ENCODE peak calls at places on chromosomes 12 and 14, in four cellular contexts. S is stomach, V is IMR-90, B is kidney. K is an unnamed sample. For H3K4me1, the result is how much of the 10 kb centered on the place peaks cover.

GRCh38 chr14:89365071-89365801 is 51.8 kb downstream of the FOXN3 start:
- DNase-seq in S (peak), V (peak), B (no peak), K (no peak)

GRCh38 chr12:48615681-48616080 is 45.8 kb upstream of the LALBA start:
- DNase-seq in S (no peak), V (no peak), B (no peak), K (no peak)

GRCh38 chr12:100329800-100330199 is 27.1 kb upstream of the SLC17A8 start:
- DNase-seq in S (no peak), V (no peak), B (no peak), K (no peak)

GRCh38 chr12:3294481-3294911 is 196.5 kb upstream of the PRMT8 start:
- DNase-seq in S (no peak), V (no peak), B (no peak), K (no peak)

GRCh38 chr14:85443001-85443400 is 86.9 kb upstream of the FLRT2 start:
- DNase-seq in S (no peak), V (peak), B (no peak), K (no peak)

GRCh38 chr14:33186656-33187055 is 248.0 kb downstream of the NPAS3 start:
- DNase-seq in S (no peak), V (no peak), B (no peak), K (no peak)

GRCh38 chr12:114213055-114213561 is 192.8 kb downstream of the TBX5 start:
- DNase-seq in S (no peak), V (no peak), B (no peak), K (no peak)

GRCh38 chr12:2384533-2385328 is 331.9 kb downstream of the CACNA1C start:
- DNase-seq in S (no peak), V (peak), B (no peak), K (no peak)

GRCh38 chr12:132955094-132955932 is 793 bp downstream of the ZNF605 start:
- DNase-seq in S (peak), V (peak), B (no peak), K (peak)

GRCh38 chr14:94617366-94617941 is 5.3 kb downstream of the SERPINA3 start:
- DNase-seq in S (no peak), V (no peak), B (no peak), K (no peak)

GRCh38 chr14:94613720-94614644 is 1.8 kb downstream of the SERPINA3 start:
- DNase-seq in S (no peak), V (no peak), B (no peak), K (no peak)

GRCh38 chr14:94615254-94615653 is 3.1 kb downstream of the SERPINA3 start:
- DNase-seq in S (no peak), V (no peak), B (no peak), K (no peak)

GRCh38 chr14:94614802-94615201 is 2.6 kb downstream of the SERPINA3 start:
- DNase-seq in S (no peak), V (no peak), B (no peak), K (no peak)

GRCh38 chr14:94615823-94616570 is 3.8 kb downstream of the SERPINA3 start:
- DNase-seq in S (no peak), V (no peak), B (no peak), K (no peak)
- H3K4me1 ChIP-seq in S (under half), V (under half), B (under half), K (under half)

DNA sequence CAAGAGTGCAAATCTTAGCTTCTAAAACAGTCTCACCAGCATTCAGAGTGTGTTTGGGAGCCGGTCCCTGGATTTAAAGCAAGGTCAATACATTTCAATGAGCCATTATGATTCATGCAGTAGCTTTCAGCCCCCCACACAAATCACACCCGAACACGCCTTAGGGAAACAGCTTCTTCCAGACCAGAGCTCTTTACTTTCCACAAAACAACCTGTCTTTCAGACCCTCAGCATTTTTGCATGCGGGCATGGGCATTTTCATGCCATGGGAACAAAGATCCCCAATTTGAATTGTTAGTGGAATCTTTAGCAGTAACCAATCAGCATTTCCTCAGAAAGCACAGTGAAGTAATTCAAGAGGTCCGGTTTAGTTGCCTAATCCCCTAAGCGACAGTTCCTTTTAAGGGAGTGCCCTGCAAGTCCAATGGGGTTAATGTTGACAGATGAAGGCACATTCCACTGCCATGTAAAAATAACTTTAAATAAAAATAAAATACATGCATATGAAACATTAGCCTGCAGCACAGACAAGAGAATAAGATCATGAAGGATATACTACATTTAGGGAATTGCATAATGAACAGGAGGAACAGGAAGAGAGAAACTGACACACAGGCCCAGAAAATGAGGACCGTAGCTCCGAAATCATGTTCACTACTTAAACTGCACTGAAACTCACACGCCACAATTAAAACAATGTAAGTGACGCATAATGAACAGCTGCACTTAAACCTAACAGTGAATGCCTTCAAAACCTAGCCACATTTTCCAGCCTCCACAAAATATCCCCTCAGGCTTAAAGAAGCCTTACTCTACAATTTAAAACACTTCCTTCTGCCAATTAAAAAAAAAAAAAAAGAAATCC is 4.0 kb downstream of the VPS37B start:
- DNase-seq in S (no peak), V (peak), B (no peak), K (no peak)
- H3K4me3 ChIP-seq in S (peak), V (peak), B (peak), K (no peak)

GRCh38 chr12:82625523-82625922 is 61.2 kb upstream of the TMTC2 start:
- DNase-seq in S (no peak), V (no peak), B (no peak), K (no peak)

DNA sequence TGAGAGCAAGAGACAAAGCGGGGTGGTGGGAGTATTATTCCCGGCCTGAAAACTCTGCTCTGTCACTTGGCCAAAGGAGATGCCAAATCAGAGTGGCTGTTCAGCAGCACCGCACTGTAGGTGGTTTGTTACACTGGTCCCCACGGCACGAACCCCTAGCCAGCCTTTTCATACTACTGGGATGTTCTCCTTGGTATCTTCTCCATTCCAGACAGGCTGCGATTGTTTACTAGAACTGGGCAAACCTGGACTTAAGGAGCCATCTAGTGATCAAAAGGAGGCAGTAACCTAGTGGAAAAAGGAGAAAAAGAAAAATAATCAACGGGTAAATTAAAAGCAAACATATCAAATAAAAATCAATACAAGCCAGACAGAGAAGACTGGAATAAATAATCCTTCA is 58.9 kb upstream of the TMTC2 start:
- DNase-seq in S (no peak), V (peak), B (no peak), K (no peak)
- TF ChIP-seq CTCF in S (peak), V (peak), B (peak), K (no peak)

GRCh38 chr14:76153919-76154318 is 2.2 kb downstream of the GPATCH2L start:
- DNase-seq in S (no peak), V (no peak), B (no peak), K (no peak)

GRCh38 chr14:76151398-76152332 is at the start of gene GPATCH2L:
- DNase-seq in S (peak), V (peak), B (peak), K (peak)

GRCh38 chr14:76149196-76149595 is 2.5 kb upstream of the GPATCH2L start:
- DNase-seq in S (no peak), V (no peak), B (no peak), K (no peak)

GRCh38 chr14:76152333-76152681 is 585 bp downstream of the GPATCH2L start:
- DNase-seq in S (peak), V (peak), B (peak), K (peak)

GRCh38 chr14:76154539-76155126 is 2.9 kb downstream of the GPATCH2L start:
- DNase-seq in S (no peak), V (no peak), B (no peak), K (no peak)
- H3K4me1 ChIP-seq in S (half or more), V (under half), B (under half), K (half or more)

DNA sequence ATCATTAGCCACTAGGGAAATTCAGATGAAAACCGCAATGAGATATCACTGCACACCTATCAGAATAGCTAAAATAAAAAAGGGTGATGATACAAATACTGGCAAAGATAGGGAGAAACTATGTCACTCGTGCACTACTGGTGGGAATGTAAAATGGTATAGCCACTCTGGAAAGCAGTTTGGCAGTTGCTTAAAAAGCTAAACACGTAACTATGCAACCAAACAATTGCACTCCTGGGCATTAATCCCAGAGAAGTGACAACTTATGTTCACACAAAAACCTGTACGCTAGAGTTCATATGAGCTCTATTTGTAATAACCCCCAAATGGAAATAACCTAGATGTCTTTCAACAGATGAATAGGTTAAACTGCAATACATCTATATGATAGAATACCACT is 35.4 kb downstream of the GPR135 start:
- DNase-seq in S (no peak), V (no peak), B (no peak), K (no peak)
- H3K4me3 ChIP-seq in S (no peak), V (no peak), B (no peak), K (no peak)

GRCh38 chr14:64040044-64040443 is 187.2 kb downstream of the SYNE2 start:
- DNase-seq in S (no peak), V (peak), B (no peak), K (no peak)
- TF ChIP-seq CTCF in S (no peak), V (peak), B (no peak), K (no peak)

GRCh38 chr12:47067778-47068431 is 11.5 kb upstream of the PCED1B start:
- DNase-seq in S (no peak), V (no peak), B (no peak), K (no peak)

GRCh38 chr12:47071241-47071852 is 8.1 kb upstream of the PCED1B start:
- DNase-seq in S (no peak), V (no peak), B (no peak), K (no peak)

GRCh38 chr12:47066278-47067048 is 13.0 kb upstream of the PCED1B start:
- DNase-seq in S (no peak), V (peak), B (no peak), K (no peak)

GRCh38 chr12:47067176-47067575 is 12.2 kb upstream of the PCED1B start:
- DNase-seq in S (no peak), V (no peak), B (no peak), K (no peak)

GRCh38 chr12:47068539-47068938 is 10.9 kb upstream of the PCED1B start:
- DNase-seq in S (no peak), V (no peak), B (no peak), K (no peak)
- H3K4me1 ChIP-seq in S (under half), V (under half), B (under half), K (under half)

GRCh38 chr12:101698782-101699347 is 1.4 kb downstream of the CHPT1 start:
- DNase-seq in S (no peak), V (peak), B (no peak), K (peak)
- H3K4me3 ChIP-seq in S (peak), V (peak), B (peak), K (peak)

K was measured in gastrocnemius medialis.